ENCODE peak calls at places on chromosomes 5 and 9, in five cellular contexts. O, V, I, Z and E are unnamed samples.

GRCh38 chr9:95077766-95078382 is 239.6 kb downstream of the FANCC start:
- DNase-seq in I (no peak), V (no peak), O (no peak), Z (no peak), E (no peak)

GRCh38 chr9:124320062-124320973 is 62.6 kb downstream of the NEK6 start:
- DNase-seq in V (peak), I (peak), O (peak), Z (peak), E (peak)

GRCh38 chr9:91954841-91955471 is 4.9 kb upstream of the ROR2 start:
- DNase-seq in I (peak), V (peak), O (peak), Z (peak), E (no peak)

GRCh38 chr9:36101916-36102741 is 34.4 kb upstream of the GLIPR2 start:
- DNase-seq in V (peak), Z (peak), I (no peak), O (peak), E (no peak)

GRCh38 chr9:19416143-19416542 is 7.3 kb downstream of the ACER2 start:
- DNase-seq in I (no peak), Z (peak), V (no peak), O (peak), E (no peak)

GRCh38 chr9:89766981-89767380 is 162.2 kb downstream of the GADD45G start:
- DNase-seq in Z (no peak), V (no peak), O (no peak), I (no peak), E (no peak)

GRCh38 chr9:13719410-13719809 is 439.9 kb upstream of the MPDZ start:
- DNase-seq in I (no peak), V (peak), O (peak), Z (no peak), E (no peak)

GRCh38 chr5:87367243-87367642 is 45.5 kb downstream of the CCNH start:
- DNase-seq in I (no peak), Z (no peak), V (no peak), O (no peak), E (no peak)

GRCh38 chr9:93306579-93307091 is 122.7 kb downstream of the WNK2 start:
- DNase-seq in Z (no peak), V (no peak), O (no peak), I (no peak), E (peak)

GRCh38 chr5:39476466-39477215 is 51.9 kb upstream of the DAB2 start:
- DNase-seq in O (peak), V (no peak), I (no peak), Z (peak), E (no peak)

GRCh38 chr5:171223927-171224326 is 85.1 kb upstream of the TLX3 start:
- DNase-seq in I (no peak), O (no peak), V (no peak), Z (no peak), E (no peak)

GRCh38 chr5:16593013-16593412 is 23.8 kb downstream of the RETREG1 start:
- DNase-seq in I (no peak), Z (no peak), O (peak), V (no peak), E (no peak)

GRCh38 chr5:134969166-134969565 is 1.5 kb downstream of the CATSPER3 start:
- DNase-seq in Z (no peak), I (no peak), V (no peak), O (no peak), E (no peak)

GRCh38 chr9:16532681-16533450 is 337.6 kb downstream of the BNC2 start:
- DNase-seq in I (no peak), V (peak), O (peak), Z (peak), E (no peak)

GRCh38 chr5:179405426-179406030 is 60.3 kb upstream of the ADAMTS2 start:
- DNase-seq in I (no peak), Z (no peak), O (no peak), V (no peak), E (no peak)

GRCh38 chr5:179406031-179406681 is 60.9 kb upstream of the ADAMTS2 start:
- DNase-seq in V (no peak), O (peak), Z (no peak), I (peak), E (no peak)

GRCh38 chr5:179405054-179405416 is 59.8 kb upstream of the ADAMTS2 start:
- DNase-seq in O (no peak), Z (no peak), I (no peak), V (no peak), E (no peak)

GRCh38 chr5:179403426-179404147 is 58.3 kb upstream of the ADAMTS2 start:
- DNase-seq in Z (no peak), O (no peak), I (no peak), V (no peak), E (no peak)

GRCh38 chr5:179404321-179405053 is 59.2 kb upstream of the ADAMTS2 start:
- DNase-seq in Z (no peak), V (no peak), I (no peak), O (peak), E (no peak)
- TF ChIP-seq CTCF in Z (peak), V (no peak), I (no peak), O (peak), E (no peak)

DNA sequence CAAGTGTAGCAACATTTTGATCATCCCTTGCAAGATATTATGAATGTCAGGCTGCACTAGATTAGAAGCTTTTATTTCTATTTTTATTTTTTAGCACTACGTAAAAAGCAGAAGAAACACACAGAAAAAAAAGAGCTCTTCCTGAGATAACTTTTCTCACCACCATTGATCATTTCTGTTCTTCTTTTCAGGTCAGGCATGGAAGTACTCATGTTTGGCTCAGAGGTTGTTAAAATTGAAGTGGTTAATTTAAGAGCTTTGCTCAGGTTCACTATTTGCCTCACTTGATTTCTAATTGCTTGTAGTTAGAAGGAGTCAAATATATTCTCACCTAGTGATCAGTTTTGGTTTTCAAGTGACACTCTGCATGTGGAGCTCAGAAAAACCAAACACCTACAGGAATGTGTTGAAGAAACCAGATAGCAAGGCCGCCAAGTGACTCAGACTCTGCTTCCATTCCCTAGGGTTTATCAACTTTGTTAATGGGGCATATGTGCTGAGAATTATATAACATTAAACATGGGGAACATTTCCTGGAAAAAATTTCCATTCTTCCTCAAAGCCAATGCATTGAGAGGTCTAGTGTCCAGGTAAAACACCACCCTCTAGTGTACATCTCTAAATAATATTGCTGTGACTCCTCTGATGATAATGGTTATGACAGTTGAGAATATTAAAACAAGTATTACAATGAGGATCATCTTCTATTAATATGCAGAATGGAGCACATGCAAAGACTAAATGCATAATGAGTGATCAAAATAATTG is 679.7 kb downstream of the CETN3 start:
- DNase-seq in I (no peak), Z (no peak), O (no peak), V (peak), E (no peak)
- TF ChIP-seq CTCF in I (no peak), Z (peak), O (no peak), V (peak), E (no peak)

GRCh38 chr9:117046666-117047327 is 359.7 kb downstream of the TRIM32 start:
- DNase-seq in I (no peak), Z (no peak), O (no peak), V (no peak), E (no peak)
- TF ChIP-seq CTCF in I (no peak), Z (peak), O (no peak), V (peak), E (no peak)

GRCh38 chr9:98255578-98256296 is at the start of gene TBC1D2:
- DNase-seq in I (peak), Z (peak), O (peak), V (peak), E (peak)
- TF ChIP-seq CTCF in I (no peak), Z (peak), O (peak), V (peak), E (peak)

DNA sequence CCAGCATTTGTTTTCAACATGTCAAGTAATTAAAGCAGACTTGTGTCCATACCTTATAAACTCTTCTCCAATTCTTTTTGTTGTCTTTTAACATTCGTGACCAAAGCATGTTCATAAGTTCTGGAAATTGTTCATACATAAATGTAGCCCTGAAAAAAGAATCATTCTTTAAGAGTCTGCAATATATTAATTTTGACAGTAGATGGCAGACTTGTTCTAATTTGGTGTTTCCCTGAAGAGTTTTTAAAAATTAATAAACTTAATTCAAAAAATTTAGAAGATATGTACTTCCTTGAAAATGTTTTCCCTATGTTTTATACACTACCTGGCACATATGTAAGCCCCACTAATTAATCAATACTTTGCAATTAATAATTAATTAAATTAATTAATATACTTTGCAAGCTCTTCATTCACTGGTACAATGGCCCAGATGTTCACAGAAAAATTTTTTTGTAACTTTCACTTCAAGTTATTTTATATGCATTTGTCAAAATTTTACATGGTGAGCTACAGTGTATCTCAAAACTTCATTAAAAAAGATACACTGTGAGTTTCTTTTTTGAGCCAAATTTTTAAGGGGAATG is 42.2 kb downstream of the CLINT1 start:
- DNase-seq in Z (no peak), I (no peak), O (peak), V (no peak), E (no peak)
- TF ChIP-seq CTCF in Z (peak), I (peak), O (no peak), V (peak), E (peak)

DNA sequence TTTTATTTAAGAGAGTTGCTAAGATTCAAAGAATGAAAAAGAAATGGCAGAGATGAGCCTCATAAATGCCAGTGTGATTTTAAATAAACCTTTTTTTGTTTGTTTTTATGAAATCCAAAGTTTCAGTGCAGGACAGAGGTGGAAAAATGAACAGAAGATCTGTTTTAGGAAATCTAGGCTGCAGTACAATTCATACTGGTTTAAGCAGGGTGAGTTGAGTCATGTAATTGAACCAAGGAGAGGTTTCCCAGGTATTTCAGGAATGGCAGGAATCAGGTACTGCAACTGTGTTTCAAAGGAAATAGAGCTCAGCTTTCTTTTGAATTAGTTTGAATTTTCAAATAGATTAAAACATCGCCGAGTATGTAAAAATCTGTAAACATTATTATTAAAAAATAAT is 3.0 kb upstream of the ANKRD31 start:
- DNase-seq in V (peak), Z (no peak), I (no peak), O (no peak), E (no peak)
- TF ChIP-seq CTCF in V (peak), Z (no peak), I (no peak), O (no peak), E (no peak)

DNA sequence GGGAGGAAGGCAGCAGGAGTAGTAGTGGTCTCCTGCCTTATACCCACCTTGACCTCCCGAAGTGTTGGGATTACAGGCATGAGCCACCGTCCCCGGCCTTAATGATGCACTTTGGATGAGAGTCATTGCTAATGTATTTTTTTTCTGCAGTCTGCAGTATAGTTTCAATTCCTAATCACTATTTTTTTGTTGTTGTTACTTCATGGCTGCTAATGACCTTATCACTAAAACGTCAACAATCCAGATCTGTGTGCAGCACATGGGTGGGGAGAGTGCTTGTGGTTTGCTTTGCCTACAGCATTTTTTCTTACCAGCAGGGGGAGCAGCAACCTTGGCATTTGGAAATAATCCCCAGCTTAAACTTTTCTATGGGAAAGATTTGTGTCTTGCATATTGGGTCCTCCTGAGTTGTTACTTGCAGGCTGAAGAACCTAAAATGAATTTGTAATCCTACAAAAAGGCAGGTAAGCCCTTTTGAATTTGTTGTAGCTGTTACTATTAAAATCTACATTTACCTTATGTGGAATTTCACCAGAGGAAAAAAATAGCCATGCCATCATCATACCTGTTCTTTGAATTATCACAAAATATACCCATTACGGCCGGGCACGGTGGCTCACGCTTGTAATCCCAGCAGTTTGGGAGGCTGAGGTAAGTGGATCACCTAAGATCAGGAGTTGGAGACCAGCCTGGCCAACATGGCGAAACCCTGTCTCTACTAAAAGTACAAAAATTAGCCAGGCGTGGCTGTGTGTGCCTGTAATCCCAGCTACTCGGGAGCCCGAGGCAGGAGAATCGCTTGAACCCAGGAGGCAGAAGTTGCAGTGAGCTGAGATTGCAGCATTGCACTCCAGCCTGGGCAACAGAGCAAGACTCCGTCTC is 6.3 kb upstream of the MED7 start:
- DNase-seq in V (peak), Z (no peak), O (peak), I (peak), E (no peak)
- TF ChIP-seq CTCF in V (peak), Z (peak), O (peak), I (peak), E (peak)

GRCh38 chr9:38358390-38359296 is 33.9 kb upstream of the ALDH1B1 start:
- DNase-seq in V (no peak), Z (no peak), O (no peak), I (no peak), E (no peak)

GRCh38 chr9:38360880-38361836 is 31.3 kb upstream of the ALDH1B1 start:
- DNase-seq in Z (no peak), I (no peak), O (no peak), V (no peak), E (no peak)

GRCh38 chr9:38357350-38358114 is 35.0 kb upstream of the ALDH1B1 start:
- DNase-seq in O (no peak), I (no peak), V (no peak), Z (no peak), E (no peak)

GRCh38 chr9:38359689-38360385 is 32.7 kb upstream of the ALDH1B1 start:
- DNase-seq in V (no peak), I (no peak), Z (no peak), O (no peak), E (no peak)

GRCh38 chr9:38359297-38359653 is 33.2 kb upstream of the ALDH1B1 start:
- DNase-seq in V (no peak), O (no peak), Z (no peak), I (no peak), E (no peak)
- TF ChIP-seq CTCF in V (no peak), O (no peak), Z (no peak), I (no peak), E (no peak)

DNA sequence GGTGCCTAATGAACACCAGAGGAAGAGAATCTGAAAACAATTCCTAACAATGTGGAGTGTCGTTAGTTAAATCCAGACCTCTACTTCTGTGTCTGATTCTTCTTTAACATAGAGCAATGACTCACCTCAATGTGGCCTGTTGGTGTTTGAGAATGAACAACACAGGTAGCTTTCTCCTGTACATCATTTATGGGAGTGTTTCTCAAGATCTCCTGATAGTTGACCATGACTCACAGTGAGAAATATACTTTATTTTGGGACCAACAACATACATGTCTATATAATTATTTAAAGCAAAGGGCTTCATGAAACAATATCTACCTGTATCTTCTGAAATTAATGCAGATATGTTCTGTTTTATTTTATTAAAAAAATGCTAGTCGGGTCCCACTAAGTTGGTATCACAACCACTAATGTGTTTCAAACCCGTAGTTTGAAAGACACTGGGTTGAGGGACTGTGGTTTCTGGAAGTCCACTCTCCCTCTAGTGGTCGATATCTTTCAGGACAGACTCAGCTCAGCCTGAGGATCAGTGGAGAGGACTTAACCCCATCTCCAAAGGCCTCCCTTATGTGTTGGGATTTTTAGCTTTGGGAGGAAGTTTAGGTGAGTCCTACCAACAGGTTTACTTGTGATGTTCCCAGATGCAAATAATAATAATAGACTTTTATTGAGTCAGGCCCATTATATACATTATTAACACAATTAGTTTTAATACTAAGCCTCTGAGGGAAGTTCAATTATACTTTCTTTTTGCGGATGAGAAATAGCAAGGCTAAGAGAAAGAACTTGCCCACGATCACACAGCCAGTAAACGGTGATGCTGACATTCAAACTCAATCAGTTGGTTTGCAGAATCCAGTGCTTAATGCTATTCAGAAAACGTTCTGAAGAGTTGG is 70.0 kb upstream of the KLF9 start:
- DNase-seq in V (peak), O (peak), Z (peak), I (peak), E (no peak)
- TF ChIP-seq CTCF in V (peak), O (peak), Z (peak), I (peak), E (peak)